ENCODE peak calls at places on chromosomes 12 and 14, in ten cellular contexts. W is MCF 10A, P is GM23248, D is WTC11, O is kidney glomerular epithelial cell, I is non-pigmented ciliary epithelial cell, F is right lobe of liver, M is GM12865, Q is T-helper 9 cell, Z is amniotic stem cell. A is an unnamed sample.

GRCh38 chr14:75198291-75198933 is 22.0 kb upstream of the TMED10 start:
- DNase-seq in W (no peak), P (no peak), D (no peak), O (no peak), I (no peak), F (no peak), M (no peak), Q (no peak), Z (no peak), A (no peak)

GRCh38 chr12:1083888-1084262 is 92.9 kb downstream of the ERC1 start:
- DNase-seq in W (no peak), P (peak), D (no peak), O (no peak), I (no peak), F (no peak), M (peak), Q (no peak), Z (no peak), A (peak)

GRCh38 chr12:41882144-41882805 is 262.4 kb downstream of the GXYLT1 start:
- DNase-seq in W (no peak), P (no peak), D (no peak), O (no peak), I (no peak), F (no peak), M (no peak), Q (no peak), Z (no peak), A (no peak)

GRCh38 chr14:33932526-33933292 is 18.2 kb downstream of the EGLN3 start:
- DNase-seq in W (no peak), P (no peak), D (no peak), O (no peak), I (no peak), F (no peak), M (no peak), Q (no peak), Z (no peak), A (peak)

GRCh38 chr14:64671591-64671990 is 32.6 kb upstream of the PLEKHG3 start:
- DNase-seq in W (peak), P (peak), D (no peak), O (peak), I (no peak), F (no peak), M (peak), Q (no peak), Z (peak), A (peak)

GRCh38 chr12:104790296-104791125 is 167.6 kb downstream of the SLC41A2 start:
- DNase-seq in W (peak), P (peak), D (peak), O (no peak), I (no peak), F (peak), M (peak), Q (peak), Z (no peak), A (no peak)

GRCh38 chr12:109961612-109962011 is 34.6 kb downstream of the GIT2 start:
- DNase-seq in W (no peak), P (peak), D (no peak), O (no peak), I (no peak), F (no peak), M (no peak), Q (no peak), Z (no peak), A (peak)

GRCh38 chr12:94793191-94793595 is 142.8 kb upstream of the TMCC3 start:
- DNase-seq in W (no peak), P (no peak), D (peak), O (no peak), I (no peak), F (no peak), M (no peak), Q (no peak), Z (no peak), A (no peak)

GRCh38 chr12:46998811-46999368 is 80.5 kb upstream of the PCED1B start:
- DNase-seq in W (no peak), P (peak), D (no peak), O (peak), I (peak), F (no peak), M (no peak), Q (no peak), Z (peak), A (peak)

GRCh38 chr14:24329073-24329663 is 5.7 kb downstream of the ADCY4 start:
- DNase-seq in W (no peak), P (no peak), D (no peak), O (no peak), I (no peak), F (no peak), M (no peak), Q (no peak), Z (no peak), A (no peak)

GRCh38 chr12:55673638-55674037 is 34.1 kb downstream of the ITGA7 start:
- DNase-seq in W (no peak), P (no peak), D (no peak), O (no peak), I (no peak), F (no peak), M (peak), Q (no peak), Z (no peak), A (no peak)

GRCh38 chr14:56371737-56372136 is 207.9 kb upstream of the TMEM260 start:
- DNase-seq in W (no peak), P (no peak), D (no peak), O (no peak), I (no peak), F (no peak), M (no peak), Q (no peak), Z (no peak), A (no peak)

GRCh38 chr14:71574976-71575375 is 357.3 kb upstream of the RGS6 start:
- DNase-seq in W (peak), P (peak), D (no peak), O (peak), I (peak), F (no peak), M (no peak), Q (no peak), Z (peak), A (peak)

GRCh38 chr12:111063296-111064026 is 143.1 kb upstream of the MYL2 start:
- DNase-seq in W (peak), P (peak), D (no peak), O (no peak), I (no peak), F (peak), M (no peak), Q (no peak), Z (no peak), A (peak)

GRCh38 chr14:36524874-36525745 is 5.1 kb upstream of the NKX2-1 start:
- DNase-seq in W (peak), P (peak), D (peak), O (no peak), I (no peak), F (no peak), M (peak), Q (no peak), Z (no peak), A (no peak)

GRCh38 chr14:38138581-38139138 is 69.0 kb upstream of the SSTR1 start:
- DNase-seq in W (peak), P (peak), D (no peak), O (no peak), I (no peak), F (no peak), M (no peak), Q (no peak), Z (no peak), A (peak)

GRCh38 chr14:22994762-22995275 is 12.5 kb upstream of the AJUBA start:
- DNase-seq in W (peak), P (peak), D (peak), O (peak), I (no peak), F (no peak), M (peak), Q (no peak), Z (no peak), A (peak)

GRCh38 chr14:70808402-70809237 is 693 bp downstream of the MAP3K9 start:
- DNase-seq in W (peak), P (peak), D (peak), O (no peak), I (no peak), F (peak), M (peak), Q (peak), Z (no peak), A (peak)

GRCh38 chr12:44847888-44848770 is 28.0 kb downstream of the NELL2 start:
- DNase-seq in W (no peak), P (no peak), D (no peak), O (no peak), I (no peak), F (no peak), M (peak), Q (peak), Z (no peak), A (peak)

GRCh38 chr14:101808020-101808641 is 46.6 kb downstream of the PPP2R5C start:
- DNase-seq in W (no peak), P (peak), D (peak), O (peak), I (no peak), F (no peak), M (no peak), Q (no peak), Z (no peak), A (peak)

GRCh38 chr12:47832263-47832933 is 12.7 kb upstream of the HDAC7 start:
- DNase-seq in W (no peak), P (no peak), D (no peak), O (peak), I (no peak), F (no peak), M (no peak), Q (no peak), Z (no peak), A (no peak)

GRCh38 chr12:2009623-2010022 is 5.4 kb upstream of the DCP1B start:
- DNase-seq in W (no peak), P (no peak), D (no peak), O (no peak), I (no peak), F (no peak), M (no peak), Q (no peak), Z (no peak), A (no peak)

GRCh38 chr12:92146497-92146828 is 817 bp upstream of the BTG1 start:
- DNase-seq in W (no peak), P (no peak), D (no peak), O (no peak), I (no peak), F (no peak), M (no peak), Q (no peak), Z (no peak), A (no peak)

GRCh38 chr12:63306476-63306875 is 155.5 kb upstream of the AVPR1A start:
- DNase-seq in W (no peak), P (no peak), D (no peak), O (no peak), I (no peak), F (no peak), M (peak), Q (no peak), Z (no peak), A (no peak)

GRCh38 chr14:72607386-72608125 is 286.3 kb downstream of the DPF3 start:
- DNase-seq in W (no peak), P (peak), D (no peak), O (peak), I (no peak), F (no peak), M (no peak), Q (no peak), Z (peak), A (peak)

GRCh38 chr14:38794674-38795073 is 308.4 kb downstream of the SEC23A start:
- DNase-seq in W (no peak), P (no peak), D (no peak), O (no peak), I (no peak), F (no peak), M (no peak), Q (no peak), Z (no peak), A (no peak)

GRCh38 chr12:73952304-73952703 is 585.3 kb upstream of the ATXN7L3B start:
- DNase-seq in W (no peak), P (no peak), D (no peak), O (no peak), I (no peak), F (no peak), M (no peak), Q (no peak), Z (no peak), A (no peak)

GRCh38 chr12:106585237-106585834 is 2.5 kb downstream of the RFX4 start:
- DNase-seq in W (no peak), P (no peak), D (peak), O (no peak), I (no peak), F (no peak), M (no peak), Q (no peak), Z (no peak), A (peak)

GRCh38 chr14:75402867-75403413 is 24.9 kb upstream of the JDP2 start:
- DNase-seq in W (no peak), P (no peak), D (no peak), O (no peak), I (no peak), F (no peak), M (no peak), Q (no peak), Z (no peak), A (no peak)

GRCh38 chr14:31858868-31859267 is 218.2 kb upstream of the ARHGAP5 start:
- DNase-seq in W (peak), P (peak), D (no peak), O (no peak), I (no peak), F (no peak), M (no peak), Q (no peak), Z (no peak), A (peak)

GRCh38 chr12:78671295-78671694 is 193.3 kb upstream of the SYT1 start:
- DNase-seq in W (peak), P (peak), D (no peak), O (no peak), I (peak), F (no peak), M (no peak), Q (no peak), Z (no peak), A (peak)

GRCh38 chr12:46933947-46934346 is 108.2 kb upstream of the SLC38A4 start:
- DNase-seq in W (peak), P (peak), D (no peak), O (peak), I (no peak), F (no peak), M (peak), Q (no peak), Z (peak), A (peak)

GRCh38 chr12:62862259-62862881 is 72.6 kb downstream of the PPM1H start:
- DNase-seq in W (peak), P (peak), D (no peak), O (peak), I (no peak), F (no peak), M (no peak), Q (no peak), Z (peak), A (peak)